ENCODE peak calls at places on chromosomes 5 and 9, in seven cellular contexts. H is colonic mucosa; I is thyroid gland; X is CD4-positive, CD25-positive, alpha-beta regulatory T cell; Y is cardiac muscle cell; G is GM23248; P is spleen. N is an unnamed sample.
A peak's percentile ranks its signal among the peaks of the same experiment; 100 is the strongest.

GRCh38 chr5:141529002-141529401 is 40.1 kb downstream of the PCDHGC5 start:
- DNase-seq in X (no peak), Y (no peak), H (no peak), P (no peak), G (peak; percentile 85), I (no peak), N (no peak)

GRCh38 chr9:26781906-26782305 is 110.7 kb downstream of the CAAP1 start:
- DNase-seq in G (no peak), Y (no peak), H (no peak), P (no peak), I (peak; percentile 23), X (no peak), N (no peak)

GRCh38 chr5:142671276-142671675 is 14.6 kb downstream of the FGF1 start:
- DNase-seq in X (no peak), G (no peak), P (no peak), H (no peak), I (no peak), Y (no peak), N (no peak)

GRCh38 chr9:113454914-113455761 is 8.4 kb upstream of the RGS3 start:
- DNase-seq in I (peak; percentile 77), X (no peak), Y (peak; percentile 88), H (no peak), P (no peak), G (peak; percentile 91), N (peak; percentile 8)

GRCh38 chr9:12972608-12973589 is 198.1 kb downstream of the LURAP1L start:
- DNase-seq in Y (peak; percentile 45), P (no peak), X (no peak), G (peak; percentile 15), I (peak; percentile 24), H (no peak), N (no peak)

GRCh38 chr5:68046445-68046844 is 169.1 kb upstream of the PIK3R1 start:
- DNase-seq in Y (no peak), G (peak; percentile 99), H (no peak), I (no peak), P (no peak), X (no peak), N (peak; percentile 98)

GRCh38 chr9:32431940-32432555 is 47.6 kb downstream of the ACO1 start:
- DNase-seq in I (peak; percentile 67), X (peak; percentile 18), P (peak; percentile 77), G (peak; percentile 60), Y (peak; percentile 65), H (peak; percentile 40), N (no peak)

GRCh38 chr9:110255417-110256141 is 728 bp downstream of the TXN start:
- DNase-seq in P (peak; percentile 93), Y (peak; percentile 28), I (peak; percentile 72), G (peak; percentile 85), H (peak; percentile 80), X (no peak), N (no peak)

GRCh38 chr5:131475416-131476045 is 159.5 kb downstream of the RAPGEF6 start:
- DNase-seq in I (no peak), H (no peak), Y (no peak), G (peak; percentile 44), X (no peak), P (no peak), N (no peak)

GRCh38 chr5:93606384-93606752 is 23.3 kb downstream of the NR2F1 start:
- DNase-seq in Y (no peak), X (no peak), I (no peak), G (no peak), H (no peak), P (no peak), N (no peak)

GRCh38 chr5:93610581-93611167 is 27.7 kb downstream of the NR2F1 start:
- DNase-seq in G (no peak), H (no peak), X (no peak), I (no peak), Y (no peak), P (no peak), N (no peak)

GRCh38 chr5:93609756-93610155 is 26.7 kb downstream of the NR2F1 start:
- DNase-seq in G (no peak), Y (no peak), I (no peak), H (no peak), P (no peak), X (no peak), N (no peak)

GRCh38 chr5:93604119-93604963 is 21.3 kb downstream of the NR2F1 start:
- DNase-seq in X (no peak), I (no peak), H (no peak), Y (no peak), G (peak; percentile 54), P (peak; percentile 74), N (no peak)

DNA sequence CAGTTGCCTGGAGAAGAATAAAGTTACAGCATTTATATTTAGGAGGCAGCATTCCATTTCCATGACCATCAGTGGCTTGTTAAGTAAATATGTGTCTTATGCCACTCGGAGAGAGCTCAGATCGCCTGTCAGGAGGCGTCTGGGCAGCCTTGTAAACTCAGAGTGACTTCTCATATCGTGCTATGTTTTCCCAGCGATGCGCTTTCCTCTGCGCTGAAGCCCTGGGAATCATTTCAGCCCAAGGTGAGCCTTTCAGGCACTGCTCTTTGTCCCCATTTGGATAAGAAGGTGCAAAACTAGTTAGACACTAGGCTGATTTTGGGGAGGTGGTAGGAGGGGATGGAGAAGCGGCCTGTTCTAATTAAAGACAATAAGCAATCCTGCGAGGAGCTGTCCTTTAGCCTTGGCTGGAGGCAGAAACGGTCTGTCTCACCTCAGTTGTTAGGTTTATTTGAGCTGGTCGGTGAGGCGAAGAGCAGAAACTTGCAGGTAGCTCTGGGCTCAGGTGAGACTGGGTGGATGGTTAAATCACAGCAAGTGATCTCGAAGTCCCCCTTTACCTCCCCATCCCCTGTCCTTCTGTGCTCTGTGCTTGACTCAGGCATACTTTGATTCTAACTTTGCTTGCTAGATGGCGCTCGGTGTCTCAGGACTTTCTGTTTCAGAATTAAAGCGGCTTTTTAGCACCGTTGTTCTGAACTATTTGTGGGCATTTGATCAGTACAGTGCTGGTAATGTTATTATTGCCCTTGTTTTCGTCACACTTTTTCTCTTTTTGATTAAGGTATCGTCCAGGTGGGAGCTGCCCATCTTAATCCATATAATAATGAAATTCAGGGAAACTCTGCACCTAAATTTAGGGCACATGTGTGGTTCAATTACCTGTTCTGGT is 24.6 kb downstream of the NR2F1 start:
- DNase-seq in X (peak; percentile 52), I (peak; percentile 37), P (no peak), H (no peak), G (peak; percentile 74), Y (peak; percentile 68), N (peak; percentile 48)
- H3K4me1 ChIP-seq in X (peaks cover 13% of the 10 kb centered on the region), I (no peaks in the 10 kb centered on the region), P (peaks cover 37% of the 10 kb centered on the region), H (no peaks in the 10 kb centered on the region), G (peaks cover 15% of the 10 kb centered on the region), Y (no peaks in the 10 kb centered on the region), N (no peaks in the 10 kb centered on the region)

DNA sequence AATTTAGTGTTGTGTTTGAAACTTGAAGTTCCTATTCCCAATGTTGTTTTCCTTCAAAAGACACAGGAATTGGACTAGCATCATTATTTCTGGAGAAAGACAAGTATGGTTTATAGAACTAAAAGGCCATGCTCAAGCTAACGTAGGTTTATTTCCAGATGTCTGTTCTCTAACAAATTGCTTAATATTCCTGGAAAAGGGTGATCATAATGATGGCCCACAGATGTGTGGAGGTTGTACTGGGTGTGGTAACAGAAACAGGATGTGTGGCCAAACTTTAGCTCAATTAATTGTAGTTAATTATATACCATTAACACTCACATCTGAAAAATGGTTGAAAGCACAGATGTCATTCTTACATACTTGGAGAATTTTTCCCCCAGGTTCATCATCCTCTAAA is 292.8 kb upstream of the RASA1 start:
- DNase-seq in X (no peak), G (peak; percentile 2), P (no peak), H (no peak), Y (no peak), I (no peak), N (no peak)
- H3K27ac ChIP-seq in X (no peak overlapping the region), G (no peak overlapping the region), P (no peak overlapping the region), H (no peak overlapping the region), Y (no peak overlapping the region), I (no peak overlapping the region), N (no peak overlapping the region)

GRCh38 chr5:10706326-10706725 is 54.7 kb downstream of the DAP start:
- DNase-seq in H (no peak), X (no peak), G (no peak), Y (no peak), I (no peak), P (no peak), N (peak; percentile 89)

GRCh38 chr5:10702911-10703491 is 58.0 kb downstream of the DAP start:
- DNase-seq in X (no peak), I (peak; percentile 57), P (no peak), G (peak; percentile 42), H (no peak), Y (no peak), N (peak; percentile 98)

GRCh38 chr5:10703676-10704075 is 57.4 kb downstream of the DAP start:
- DNase-seq in H (peak; percentile 80), P (no peak), X (no peak), Y (no peak), I (peak; percentile 90), G (no peak), N (no peak)

GRCh38 chr5:10705736-10706135 is 55.3 kb downstream of the DAP start:
- DNase-seq in G (peak; percentile 25), P (no peak), I (no peak), X (no peak), H (no peak), Y (no peak), N (peak; percentile 99)

DNA sequence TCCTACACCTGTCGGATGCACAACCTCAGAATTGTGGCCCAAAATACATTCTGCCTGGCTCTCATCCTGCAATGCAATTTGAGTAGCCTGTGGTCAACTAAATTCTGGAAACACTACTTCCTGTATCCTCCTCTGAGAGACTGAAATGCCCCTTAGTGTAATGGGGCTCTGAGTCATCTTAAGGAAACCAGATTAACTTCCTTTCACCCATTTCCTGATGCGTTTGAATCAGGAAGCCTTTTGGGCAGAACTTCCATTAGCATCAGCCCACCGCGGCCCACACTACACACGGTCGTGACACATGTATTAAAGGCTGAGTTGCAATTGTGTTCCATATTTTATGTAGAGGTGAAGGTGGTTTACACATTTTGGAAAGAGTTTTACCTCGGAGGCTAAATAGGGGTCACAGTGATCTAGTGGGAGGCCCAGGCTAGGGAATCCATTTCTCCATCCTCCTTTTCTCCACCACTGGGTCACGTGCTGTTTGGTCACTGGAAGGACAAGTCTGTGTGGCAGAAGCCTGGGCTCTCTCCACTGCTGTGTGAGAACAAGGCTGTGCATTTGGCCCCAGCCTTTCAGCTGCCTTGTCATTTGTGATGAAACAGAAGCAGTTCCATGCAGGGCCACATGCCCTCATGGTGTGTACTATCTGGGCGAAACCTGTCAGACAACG is 55.9 kb downstream of the DAP start:
- DNase-seq in X (no peak), Y (no peak), G (peak; percentile 60), P (no peak), I (no peak), H (no peak), N (peak; percentile 78)
- H3K4me1 ChIP-seq in X (peaks cover 10% of the 10 kb centered on the region), Y (no peaks in the 10 kb centered on the region), G (peaks cover 61% of the 10 kb centered on the region), P (peaks cover 65% of the 10 kb centered on the region), I (peaks cover 46% of the 10 kb centered on the region), H (peaks cover 2% of the 10 kb centered on the region), N (peaks cover 59% of the 10 kb centered on the region)

DNA sequence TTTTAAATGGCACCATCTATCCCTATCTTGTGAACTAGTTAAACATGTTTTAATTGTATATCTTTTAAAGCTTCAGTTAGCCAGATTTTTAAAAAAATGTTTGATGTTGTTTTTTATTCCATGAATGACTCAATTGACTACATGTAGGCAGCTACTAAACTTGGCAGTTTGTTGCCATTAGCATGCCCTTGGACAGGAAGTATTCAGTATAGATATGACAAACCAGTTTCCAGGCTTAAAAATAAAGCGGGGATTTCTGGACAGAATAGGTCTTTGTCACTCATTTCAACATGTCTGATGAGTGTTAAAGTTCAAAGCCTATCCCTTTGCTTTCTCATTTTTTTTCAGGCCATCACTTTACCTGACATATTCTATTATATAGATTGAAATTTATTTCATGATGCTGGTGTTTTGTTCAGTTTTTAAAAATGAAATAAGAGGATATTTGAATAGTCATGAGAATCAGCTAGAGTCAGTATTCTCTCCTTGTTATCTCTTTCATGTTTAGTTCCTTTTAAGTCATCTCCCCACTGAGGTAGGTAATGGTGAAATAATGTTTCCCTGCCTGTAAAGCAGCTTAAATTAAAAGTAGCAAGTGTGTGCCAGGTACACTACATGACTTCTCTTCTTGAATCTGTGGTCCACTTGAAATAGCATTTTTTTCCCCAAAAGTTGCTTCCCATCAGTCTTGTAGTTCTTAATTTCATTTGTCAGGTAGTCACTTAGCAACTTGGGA is 11.9 kb downstream of the TNFAIP8 start:
- DNase-seq in G (peak; percentile 76), H (no peak), P (no peak), X (peak; percentile 16), Y (no peak), I (no peak), N (no peak)
- H3K27ac ChIP-seq in G (no peak overlapping the region), H (no peak overlapping the region), P (peak overlapping the region; percentile 70), X (peak overlapping the region; percentile 76), Y (no peak overlapping the region), I (peak overlapping the region; percentile 51), N (no peak overlapping the region)

N was measured in foreskin keratinocyte.